ENCODE peak calls at places on chromosomes 12 and 14, in ten cellular contexts. A is H1, M is esophagus muscularis mucosa, R is GM23338, Z is endothelial cell of umbilical vein, V is HCT116, J is sigmoid colon, I is upper lobe of left lung, D is transverse colon, E is breast epithelium. U is an unnamed sample. For H3K27me3, the result is how much of the 10 kb centered on the place peaks cover.

GRCh38 chr14:28785096-28785952 is 18.7 kb downstream of the FOXG1 start:
- DNase-seq in A (peak), M (no peak), R (peak), Z (no peak), V (no peak), J (no peak), I (no peak), D (no peak), E (no peak), U (no peak)

GRCh38 chr12:94678849-94679248 is 28.5 kb upstream of the TMCC3 start:
- DNase-seq in A (no peak), M (no peak), R (no peak), Z (no peak), V (no peak), J (no peak), I (no peak), D (peak), E (no peak), U (no peak)

GRCh38 chr14:64950889-64951288 is 8.3 kb upstream of the GPX2 start:
- DNase-seq in A (no peak), M (no peak), R (no peak), Z (no peak), V (no peak), J (no peak), I (no peak), D (no peak), E (no peak), U (no peak)

GRCh38 chr14:100896369-100897060 is 7.0 kb downstream of the RTL1 start:
- DNase-seq in A (peak), M (no peak), R (no peak), Z (no peak), V (no peak), J (peak), I (no peak), D (no peak), E (peak), U (peak)

GRCh38 chr14:21066882-21067502 is 3.1 kb upstream of the ARHGEF40 start:
- DNase-seq in A (no peak), M (no peak), R (peak), Z (no peak), V (peak), J (no peak), I (no peak), D (no peak), E (no peak), U (no peak)

GRCh38 chr12:45543887-45544286 is 185.6 kb upstream of the ARID2 start:
- DNase-seq in A (no peak), M (no peak), R (peak), Z (peak), V (peak), J (no peak), I (peak), D (peak), E (no peak), U (no peak)

GRCh38 chr14:71141701-71142374 is 234.6 kb downstream of the PCNX1 start:
- DNase-seq in A (no peak), M (no peak), R (no peak), Z (no peak), V (no peak), J (no peak), I (no peak), D (no peak), E (no peak), U (no peak)

GRCh38 chr14:79369359-79370332 is 841.7 kb downstream of the DIO2 start:
- DNase-seq in A (no peak), M (no peak), R (no peak), Z (peak), V (no peak), J (peak), I (no peak), D (no peak), E (no peak), U (no peak)

GRCh38 chr14:98736701-98737338 is 535.2 kb downstream of the BCL11B start:
- DNase-seq in A (no peak), M (peak), R (no peak), Z (no peak), V (no peak), J (no peak), I (no peak), D (no peak), E (no peak), U (no peak)

GRCh38 chr14:90575781-90576180 is 179.0 kb downstream of the CALM1 start:
- DNase-seq in A (no peak), M (no peak), R (no peak), Z (no peak), V (no peak), J (no peak), I (no peak), D (no peak), E (no peak), U (no peak)

GRCh38 chr14:60981626-60982455 is 796 bp downstream of the SLC38A6 start:
- DNase-seq in A (no peak), M (no peak), R (peak), Z (peak), V (no peak), J (no peak), I (no peak), D (no peak), E (no peak), U (no peak)

GRCh38 chr12:68591716-68592437 is 18.8 kb upstream of the RAP1B start:
- DNase-seq in A (no peak), M (no peak), R (no peak), Z (no peak), V (no peak), J (no peak), I (no peak), D (no peak), E (no peak), U (no peak)

GRCh38 chr12:64221656-64222010 is 463 bp downstream of the KICS2 start:
- DNase-seq in A (peak), M (peak), R (peak), Z (peak), V (peak), J (peak), I (peak), D (peak), E (peak), U (peak)

GRCh38 chr12:92396647-92397258 is 251.1 kb upstream of the BTG1 start:
- DNase-seq in A (no peak), M (peak), R (no peak), Z (no peak), V (no peak), J (no peak), I (no peak), D (no peak), E (no peak), U (no peak)

GRCh38 chr12:128818065-128819022 is 5.4 kb downstream of the SLC15A4 start:
- DNase-seq in A (no peak), M (no peak), R (no peak), Z (no peak), V (no peak), J (peak), I (no peak), D (no peak), E (no peak), U (no peak)

GRCh38 chr14:93262446-93262845 is 55.4 kb downstream of the UBR7 start:
- DNase-seq in A (no peak), M (no peak), R (no peak), Z (no peak), V (no peak), J (no peak), I (no peak), D (no peak), E (no peak), U (no peak)

GRCh38 chr12:110725267-110725666 is 17.4 kb downstream of the PPP1CC start:
- DNase-seq in A (no peak), M (no peak), R (no peak), Z (no peak), V (no peak), J (no peak), I (no peak), D (no peak), E (no peak), U (no peak)

GRCh38 chr12:65720136-65720535 is 104.1 kb upstream of the HMGA2 start:
- DNase-seq in A (no peak), M (no peak), R (no peak), Z (no peak), V (peak), J (no peak), I (no peak), D (no peak), E (no peak), U (no peak)

GRCh38 chr12:56661979-56662638 is 16.3 kb upstream of the ATP5F1B start:
- DNase-seq in A (no peak), M (no peak), R (no peak), Z (no peak), V (no peak), J (no peak), I (peak), D (no peak), E (no peak), U (peak)

GRCh38 chr12:46946137-46946536 is 120.3 kb upstream of the SLC38A4 start:
- DNase-seq in A (no peak), M (no peak), R (no peak), Z (no peak), V (no peak), J (no peak), I (no peak), D (no peak), E (no peak), U (no peak)

GRCh38 chr14:94346841-94347240 is 23.7 kb upstream of the SERPINA6 start:
- DNase-seq in A (no peak), M (peak), R (no peak), Z (no peak), V (no peak), J (no peak), I (no peak), D (no peak), E (no peak), U (no peak)

GRCh38 chr12:98352218-98352811 is 163.1 kb upstream of the TMPO start:
- DNase-seq in A (no peak), M (no peak), R (no peak), Z (peak), V (peak), J (no peak), I (no peak), D (no peak), E (no peak), U (no peak)

GRCh38 chr12:85872497-85873091 is 1.5 kb upstream of the NTS start:
- DNase-seq in A (no peak), M (no peak), R (peak), Z (peak), V (peak), J (no peak), I (no peak), D (no peak), E (no peak), U (no peak)

GRCh38 chr12:108722992-108723766 is 8.1 kb downstream of the CORO1C start:
- DNase-seq in A (no peak), M (no peak), R (no peak), Z (peak), V (no peak), J (peak), I (peak), D (no peak), E (no peak), U (no peak)

GRCh38 chr14:31402764-31403163 is 17.6 kb downstream of the HEATR5A start:
- DNase-seq in A (no peak), M (no peak), R (peak), Z (no peak), V (no peak), J (no peak), I (no peak), D (no peak), E (no peak), U (no peak)
- H3K4me3 ChIP-seq in A (no peak), M (no peak), R (no peak), Z (no peak), V (no peak), J (no peak), I (no peak), D (no peak), E (no peak), U (no peak)

DNA sequence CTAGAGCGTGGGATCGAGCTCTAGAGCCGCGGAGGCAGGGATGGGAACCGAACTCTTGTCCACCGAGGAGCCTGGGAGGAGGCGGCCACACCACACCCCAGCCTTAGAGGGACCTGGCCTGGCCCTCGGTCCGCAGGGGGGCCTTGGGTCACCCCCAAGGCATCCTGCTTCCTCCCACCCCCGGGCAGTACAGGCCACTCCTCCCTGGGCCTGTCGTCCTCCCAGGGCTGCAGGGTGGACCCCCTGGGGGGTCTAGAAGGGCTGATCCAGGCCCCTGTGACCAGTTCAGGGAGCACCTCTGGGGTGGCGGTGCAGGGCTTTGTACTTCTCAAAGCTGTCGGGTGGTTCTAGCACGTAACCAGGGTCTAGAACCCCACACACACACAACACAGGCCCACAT is 79.1 kb upstream of the FBRSL1 start:
- DNase-seq in A (no peak), M (no peak), R (no peak), Z (no peak), V (no peak), J (no peak), I (no peak), D (no peak), E (no peak), U (no peak)
- H3K27me3 ChIP-seq in A (under half), M (half or more), R (under half), Z (under half), V (under half), J (half or more), I (under half), D (half or more), E (under half), U (under half)

DNA sequence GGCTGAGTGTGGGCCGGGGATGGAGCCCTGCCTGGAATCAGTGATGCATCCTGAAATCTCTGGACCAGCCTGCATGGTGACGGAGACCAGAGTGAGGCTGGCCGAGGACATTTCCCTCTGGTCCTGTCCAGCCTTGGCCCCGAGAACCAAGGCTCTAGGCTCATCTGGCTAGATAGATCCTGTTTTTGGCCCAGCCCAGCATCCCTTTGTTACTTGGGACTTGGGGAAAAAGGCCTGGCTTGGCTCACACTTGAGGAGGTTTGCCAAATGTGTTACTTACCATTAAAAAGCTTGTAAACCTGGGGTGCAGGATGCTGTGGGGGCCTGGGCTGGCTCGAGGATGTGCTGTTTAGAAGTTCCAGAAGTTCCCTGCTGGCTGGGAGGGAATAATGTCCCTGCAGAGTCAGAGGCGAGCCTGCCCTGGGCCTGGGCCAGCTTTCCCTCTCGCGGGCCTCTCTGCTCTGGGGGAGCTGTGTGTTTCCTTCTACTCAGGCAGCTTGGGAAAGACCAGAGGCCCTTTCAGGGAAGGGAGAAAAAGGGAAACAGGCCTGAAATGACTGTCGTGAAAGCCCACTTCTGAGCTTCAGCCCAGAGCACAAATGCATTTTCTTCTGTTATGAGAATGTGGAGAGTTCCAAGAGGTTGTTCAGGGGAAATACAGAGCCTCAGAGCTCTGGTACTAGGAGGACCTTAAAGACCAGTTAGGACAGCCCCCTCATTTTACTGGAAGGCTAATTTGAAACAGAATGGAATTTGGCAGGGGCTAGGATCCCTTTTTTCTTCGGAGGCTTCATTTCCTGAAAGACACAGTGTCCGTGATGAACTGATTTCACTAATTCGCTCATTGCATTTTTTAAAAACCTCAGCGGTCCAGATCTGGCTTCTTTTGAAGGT is 47.2 kb upstream of the CTDSP2 start:
- DNase-seq in A (no peak), M (peak), R (peak), Z (peak), V (no peak), J (peak), I (peak), D (peak), E (peak), U (no peak)
- TF ChIP-seq POLR2AphosphoS5 in A (no peak), M (peak), R (no peak), Z (no peak), V (no peak), J (peak), I (peak), D (no peak), E (peak), U (peak)

DNA sequence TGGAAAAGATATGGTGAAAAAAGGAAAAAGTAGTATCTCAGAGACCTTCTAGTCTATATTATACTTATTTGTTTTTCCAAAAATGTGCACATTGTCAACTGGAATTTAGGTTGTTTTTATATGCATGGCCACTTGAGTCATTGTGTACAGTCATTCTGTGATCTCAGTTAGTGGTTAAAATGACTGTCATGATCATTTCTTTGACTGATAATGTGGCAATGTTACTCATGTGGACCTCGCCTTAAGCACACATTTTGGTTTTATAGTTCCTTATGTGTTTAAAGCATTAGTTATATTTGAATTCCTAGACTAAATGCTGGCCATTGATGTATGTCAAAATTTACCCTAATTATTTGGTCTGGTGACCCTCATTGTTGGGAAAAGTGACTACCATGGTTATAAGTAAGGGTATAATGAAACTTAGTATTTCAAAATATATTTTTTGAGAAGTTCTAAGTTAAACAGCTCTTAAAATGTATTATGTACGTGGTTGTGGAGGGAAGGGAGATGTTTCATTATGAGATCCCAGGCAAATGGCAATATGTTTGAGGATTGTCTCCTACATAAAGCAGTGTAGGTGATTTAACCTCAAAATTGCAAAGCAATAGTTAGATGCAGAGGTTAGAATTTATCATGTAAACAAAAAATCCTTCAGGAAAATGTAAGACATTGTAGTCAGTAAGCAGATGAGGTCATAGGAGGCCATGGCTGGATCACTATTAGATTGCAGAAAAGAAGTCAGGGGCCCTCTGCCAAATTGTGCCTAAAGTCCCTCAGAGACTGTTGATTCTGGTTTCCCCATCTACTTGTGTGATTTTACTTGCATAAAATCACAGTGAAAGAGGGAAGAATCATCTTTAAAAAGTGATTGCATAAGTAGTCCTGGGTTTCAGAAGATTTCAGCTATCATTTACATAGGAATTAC is 17.5 kb downstream of the PNMA1 start:
- DNase-seq in A (no peak), M (no peak), R (no peak), Z (peak), V (peak), J (no peak), I (no peak), D (no peak), E (no peak), U (no peak)
- H3K4me3 ChIP-seq in A (no peak), M (no peak), R (no peak), Z (no peak), V (no peak), J (no peak), I (no peak), D (no peak), E (no peak), U (no peak)

GRCh38 chr14:76576047-76576741 is 185.1 kb upstream of the VASH1 start:
- DNase-seq in A (no peak), M (no peak), R (no peak), Z (peak), V (no peak), J (no peak), I (no peak), D (no peak), E (no peak), U (no peak)
- H3K27me3 ChIP-seq in A (under half), M (under half), R (under half), Z (under half), V (under half), J (under half), I (under half), D (under half), E (under half), U (under half)

GRCh38 chr14:104820669-104821228 is 19.8 kb downstream of the ZBTB42 start:
- DNase-seq in A (peak), M (no peak), R (peak), Z (peak), V (no peak), J (peak), I (peak), D (peak), E (peak), U (peak)
- TF ChIP-seq POLR2AphosphoS5 in A (no peak), M (no peak), R (no peak), Z (no peak), V (no peak), J (no peak), I (no peak), D (no peak), E (no peak), U (peak)